ENCODE peak calls at places on chromosomes 12 and 14, in ten cellular contexts. E is NCI-H2081; K is HepG2; H is HS-5; L is H54; R is GM10248; J is left lung; W is MM.1S; G is fibroblast of lung; T is CD8-positive, alpha-beta T cell. A is an unnamed sample.

GRCh38 chr14:93137864-93138263 is 22.1 kb upstream of the ITPK1 start:
- DNase-seq in E (peak; percentile 69), K (peak; percentile 56), H (no peak), L (no peak), R (no peak), J (peak; percentile 88), W (no peak), G (no peak), T (no peak), A (no peak)

GRCh38 chr14:94581127-94581999 is at the start of gene SERPINA5:
- DNase-seq in E (no peak), K (peak; percentile 83), H (no peak), L (peak; percentile 34), R (no peak), J (no peak), W (no peak), G (peak; percentile 28), T (no peak), A (no peak)

GRCh38 chr12:28265435-28266042 is 75.3 kb downstream of the CCDC91 start:
- DNase-seq in E (no peak), K (no peak), H (no peak), L (no peak), R (no peak), J (no peak), W (no peak), G (peak; percentile 35), T (no peak), A (no peak)

GRCh38 chr14:41280745-41281144 is 325.9 kb upstream of the LRFN5 start:
- DNase-seq in E (peak; percentile 43), K (no peak), H (no peak), L (no peak), R (no peak), J (no peak), W (no peak), G (peak; percentile 1), T (no peak), A (no peak)

GRCh38 chr12:42564540-42564939 is 25.0 kb downstream of the PRICKLE1 start:
- DNase-seq in E (no peak), K (no peak), H (peak; percentile 32), L (no peak), R (no peak), J (no peak), W (no peak), G (peak; percentile 80), T (no peak), A (no peak)

GRCh38 chr12:31008241-31008711 is 65.4 kb upstream of the DDX11 start:
- DNase-seq in E (no peak), K (no peak), H (no peak), L (no peak), R (no peak), J (no peak), W (no peak), G (no peak), T (no peak), A (peak; percentile 78)

GRCh38 chr12:71430756-71431155 is 8.8 kb upstream of the LGR5 start:
- DNase-seq in E (no peak), K (no peak), H (peak; percentile 14), L (no peak), R (no peak), J (no peak), W (no peak), G (peak; percentile 4), T (no peak), A (no peak)

GRCh38 chr14:57576498-57576897 is 82.8 kb upstream of the CCDC198 start:
- DNase-seq in E (no peak), K (no peak), H (no peak), L (no peak), R (no peak), J (no peak), W (no peak), G (no peak), T (no peak), A (no peak)

GRCh38 chr12:105220929-105221290 is 15.1 kb downstream of the APPL2 start:
- DNase-seq in E (no peak), K (no peak), H (no peak), L (no peak), R (no peak), J (no peak), W (no peak), G (no peak), T (no peak), A (no peak)

GRCh38 chr12:30546121-30546520 is 149.5 kb downstream of the IPO8 start:
- DNase-seq in E (no peak), K (peak; percentile 2), H (no peak), L (no peak), R (no peak), J (no peak), W (no peak), G (no peak), T (no peak), A (no peak)

GRCh38 chr12:93153321-93153720 is 224.2 kb upstream of the EEA1 start:
- DNase-seq in E (no peak), K (no peak), H (no peak), L (no peak), R (no peak), J (no peak), W (no peak), G (peak; percentile 77), T (no peak), A (no peak)

GRCh38 chr14:52043690-52044089 is 25.2 kb downstream of the NID2 start:
- DNase-seq in E (no peak), K (peak; percentile 21), H (no peak), L (no peak), R (peak; percentile 29), J (no peak), W (no peak), G (no peak), T (peak; percentile 31), A (peak; percentile 37)

GRCh38 chr12:75754698-75755097 is 243.3 kb upstream of the KRR1 start:
- DNase-seq in E (no peak), K (no peak), H (no peak), L (no peak), R (no peak), J (no peak), W (no peak), G (peak; percentile 60), T (no peak), A (no peak)

GRCh38 chr14:58133739-58134138 is 18.3 kb downstream of the ARMH4 start:
- DNase-seq in E (no peak), K (no peak), H (peak; percentile 53), L (no peak), R (no peak), J (no peak), W (no peak), G (peak; percentile 89), T (no peak), A (peak; percentile 87)

GRCh38 chr14:76267322-76268012 is 108.5 kb upstream of the ESRRB start:
- DNase-seq in E (no peak), K (no peak), H (no peak), L (no peak), R (peak; percentile 31), J (peak; percentile 85), W (no peak), G (peak; percentile 28), T (no peak), A (peak; percentile 46)

GRCh38 chr14:58639842-58640484 is 2.2 kb downstream of the DACT1 start:
- DNase-seq in E (peak; percentile 85), K (peak; percentile 15), H (peak; percentile 50), L (no peak), R (peak; percentile 24), J (no peak), W (no peak), G (peak; percentile 87), T (no peak), A (peak; percentile 21)

GRCh38 chr12:20883288-20883687 is 72.8 kb downstream of the SLCO1B3 start:
- DNase-seq in E (no peak), K (no peak), H (peak; percentile 30), L (no peak), R (no peak), J (no peak), W (no peak), G (peak; percentile 43), T (no peak), A (no peak)

GRCh38 chr14:37924622-37925021 is 283.1 kb upstream of the SSTR1 start:
- DNase-seq in E (no peak), K (no peak), H (no peak), L (no peak), R (no peak), J (no peak), W (no peak), G (no peak), T (no peak), A (no peak)

GRCh38 chr12:53427905-53428594 is 4.4 kb downstream of the AMHR2 start:
- DNase-seq in E (no peak), K (no peak), H (peak; percentile 94), L (peak; percentile 88), R (no peak), J (no peak), W (peak; percentile 41), G (peak; percentile 95), T (no peak), A (peak; percentile 78)

A was measured in trophoblast cell.